ENCODE peak calls at places on chromosomes 4 and X, in seven cellular contexts. P is GM12865, S is progenitor cell of endocrine pancreas, G is cardiac muscle cell, W is dorsolateral prefrontal cortex, U is H9, R is ovary. F is an unnamed sample.

GRCh38 chr4:100288811-100289529 is 98.7 kb upstream of the DDIT4L start:
- DNase-seq in P (no peak), S (no peak), G (no peak), W (no peak), U (no peak), R (no peak), F (no peak)

GRCh38 chr4:155758500-155759371 is at the start of gene GUCY1B1:
- DNase-seq in P (peak), S (peak), G (peak), W (peak), U (peak), R (peak), F (peak)

GRCh38 chr4:147198411-147199051 is 252.9 kb upstream of the TTC29 start:
- DNase-seq in P (no peak), S (no peak), G (no peak), W (no peak), U (no peak), R (no peak), F (no peak)

GRCh38 chrX:17291141-17291900 is 83.7 kb upstream of the NHS start:
- DNase-seq in P (no peak), S (no peak), G (no peak), W (no peak), U (no peak), R (no peak), F (no peak)

GRCh38 chr4:178937130-178937529 is 1494.9 kb upstream of the AGA start:
- DNase-seq in P (no peak), S (no peak), G (no peak), W (no peak), U (no peak), R (no peak), F (no peak)

GRCh38 chrX:98231003-98231402 is 1347.3 kb downstream of the RPA4 start:
- DNase-seq in P (no peak), S (no peak), G (no peak), W (no peak), U (no peak), R (no peak), F (no peak)

GRCh38 chrX:56764153-56764974 is 35.3 kb downstream of the NBDY start:
- DNase-seq in P (peak), S (no peak), G (peak), W (peak), U (peak), R (peak), F (peak)

GRCh38 chr4:15918484-15919129 is 19.9 kb downstream of the FGFBP1 start:
- DNase-seq in P (no peak), S (no peak), G (peak), W (no peak), U (no peak), R (no peak), F (no peak)

GRCh38 chr4:1375761-1376322 is 28.8 kb downstream of the UVSSA start:
- DNase-seq in P (no peak), S (no peak), G (no peak), W (no peak), U (no peak), R (no peak), F (no peak)

GRCh38 chr4:169707958-169708643 is 49.6 kb downstream of the HPF1 start:
- DNase-seq in P (no peak), S (no peak), G (no peak), W (no peak), U (no peak), R (no peak), F (no peak)

GRCh38 chrX:113935516-113935915 is 648.4 kb upstream of the HTR2C start:
- DNase-seq in P (no peak), S (no peak), G (no peak), W (no peak), U (no peak), R (no peak), F (no peak)

GRCh38 chr4:122221322-122221721 is 69.2 kb downstream of the BLTP1 start:
- DNase-seq in P (no peak), S (no peak), G (no peak), W (no peak), U (no peak), R (no peak), F (no peak)

GRCh38 chr4:122224348-122224747 is 72.2 kb downstream of the BLTP1 start:
- DNase-seq in P (peak), S (no peak), G (peak), W (no peak), U (peak), R (no peak), F (no peak)

GRCh38 chr4:122212880-122213279 is 60.7 kb downstream of the BLTP1 start:
- DNase-seq in P (no peak), S (no peak), G (no peak), W (no peak), U (no peak), R (no peak), F (no peak)

GRCh38 chr4:122219356-122219755 is 67.2 kb downstream of the BLTP1 start:
- DNase-seq in P (no peak), S (no peak), G (no peak), W (no peak), U (no peak), R (no peak), F (no peak)

DNA sequence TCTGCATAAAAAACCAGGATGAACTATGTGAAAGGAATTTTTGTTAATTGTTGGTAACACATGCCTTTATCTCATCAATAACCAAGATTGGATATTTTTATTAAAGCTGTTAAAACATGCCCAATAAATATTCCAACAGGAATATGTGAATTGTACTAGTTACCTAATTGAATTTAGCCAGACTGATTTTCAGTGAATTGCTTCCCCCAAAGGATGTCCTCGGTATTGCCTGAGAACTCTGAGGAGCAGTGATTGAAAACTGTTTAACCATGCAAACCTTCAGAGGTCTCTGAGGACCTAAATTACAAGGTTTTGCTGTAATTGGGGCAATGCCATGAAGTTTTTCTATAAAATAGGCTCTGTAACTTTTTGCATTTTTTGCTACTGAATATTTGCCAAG is 66.6 kb downstream of the BLTP1 start:
- DNase-seq in P (peak), S (no peak), G (peak), W (no peak), U (no peak), R (no peak), F (no peak)
- TF ChIP-seq CTCF in P (peak), S (peak), G (peak), W (peak), U (peak), R (no peak), F (peak)

DNA sequence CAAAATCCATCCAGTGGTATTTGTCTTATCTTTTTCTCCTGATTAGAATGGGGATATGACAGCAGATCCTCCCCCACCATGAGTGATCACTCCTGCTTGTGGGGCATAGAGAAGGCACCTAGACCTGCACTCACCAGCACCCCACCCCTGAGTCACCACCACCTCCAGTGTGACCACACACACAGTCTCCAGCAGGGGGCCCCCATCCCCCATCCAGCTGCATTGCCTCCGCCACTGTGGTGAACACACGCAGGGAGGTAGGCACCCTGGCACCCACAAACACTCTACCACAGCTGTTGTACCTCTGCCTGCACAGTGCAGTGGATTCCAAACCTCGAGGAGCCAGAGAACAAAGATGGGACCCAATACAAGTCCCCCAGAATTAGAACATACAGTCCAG is 9.0 kb upstream of the MAGEA8 start:
- DNase-seq in P (peak), S (no peak), G (peak), W (no peak), U (peak), R (no peak), F (no peak)
- TF ChIP-seq CTCF in P (peak), S (peak), G (peak), W (no peak), U (peak), R (no peak), F (peak)

GRCh38 chrX:53290441-53291041 is 9.2 kb upstream of the IQSEC2 start:
- DNase-seq in P (no peak), S (no peak), G (no peak), W (peak), U (no peak), R (no peak), F (no peak)

GRCh38 chrX:53284684-53285447 is 3.5 kb upstream of the IQSEC2 start:
- DNase-seq in P (peak), S (peak), G (peak), W (peak), U (peak), R (peak), F (no peak)

GRCh38 chrX:53288173-53288572 is 6.8 kb upstream of the IQSEC2 start:
- DNase-seq in P (no peak), S (no peak), G (peak), W (peak), U (peak), R (no peak), F (no peak)

GRCh38 chrX:53285591-53285990 is 4.2 kb upstream of the IQSEC2 start:
- DNase-seq in P (no peak), S (no peak), G (no peak), W (no peak), U (no peak), R (no peak), F (no peak)

DNA sequence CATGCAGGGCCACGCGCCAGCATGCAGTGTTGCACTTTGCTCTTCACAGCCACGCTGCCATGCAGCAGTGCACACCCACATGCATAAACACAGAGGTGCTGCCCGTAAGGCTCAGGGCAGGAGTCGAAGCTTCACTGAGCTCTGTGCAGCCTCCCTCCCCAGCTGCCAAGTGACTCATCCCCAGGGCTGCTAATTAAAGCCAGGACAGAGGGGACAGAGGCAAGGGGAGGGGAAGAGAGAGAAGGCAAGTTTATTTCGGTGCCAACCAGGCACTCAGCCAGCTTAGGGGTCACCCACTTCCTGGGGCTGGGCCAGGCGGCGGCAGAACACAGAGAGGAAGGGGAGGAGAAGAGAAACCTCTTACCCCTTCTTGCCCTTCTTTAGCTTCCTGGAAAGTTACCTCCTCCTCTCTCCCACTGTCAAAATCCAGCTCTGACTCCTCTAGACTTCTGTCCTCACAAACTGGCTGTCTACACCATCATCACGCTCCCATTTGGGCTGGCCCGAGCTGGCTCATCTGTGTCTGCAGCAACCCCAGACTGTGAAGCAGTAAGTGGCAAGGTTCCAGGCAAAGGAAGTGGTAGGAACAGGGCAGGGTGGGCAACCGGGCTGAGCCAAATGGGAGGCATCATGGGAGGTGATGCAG is 6.2 kb upstream of the IQSEC2 start:
- DNase-seq in P (peak), S (no peak), G (peak), W (no peak), U (no peak), R (peak), F (no peak)
- TF ChIP-seq CTCF in P (no peak), S (no peak), G (no peak), W (no peak), U (no peak), R (no peak), F (no peak)

GRCh38 chr4:7224001-7224400 is 31.7 kb downstream of the SORCS2 start:
- DNase-seq in P (no peak), S (no peak), G (no peak), W (no peak), U (no peak), R (no peak), F (no peak)

GRCh38 chr4:7224878-7225533 is 32.7 kb downstream of the SORCS2 start:
- DNase-seq in P (no peak), S (no peak), G (no peak), W (no peak), U (no peak), R (no peak), F (no peak)

GRCh38 chr4:7228734-7229133 is 36.4 kb downstream of the SORCS2 start:
- DNase-seq in P (no peak), S (no peak), G (no peak), W (no peak), U (no peak), R (no peak), F (no peak)

GRCh38 chr4:7226993-7227392 is 34.7 kb downstream of the SORCS2 start:
- DNase-seq in P (no peak), S (no peak), G (no peak), W (no peak), U (no peak), R (no peak), F (no peak)

GRCh38 chr4:7226464-7226863 is 34.1 kb downstream of the SORCS2 start:
- DNase-seq in P (no peak), S (no peak), G (no peak), W (no peak), U (no peak), R (no peak), F (no peak)
- TF ChIP-seq CTCF in P (no peak), S (no peak), G (no peak), W (no peak), U (no peak), R (no peak), F (no peak)